ENCODE peak calls at places on chromosomes 6 and 20, in five cellular contexts. V, A, X, Z and L are unnamed samples.

GRCh38 chr6:117601811-117602150 is 530 bp downstream of the GOPC start:
- DNase-seq in V (peak), A (no peak), X (no peak), Z (no peak), L (no peak)

GRCh38 chr6:11744753-11745152 is 33.9 kb downstream of the ADTRP start:
- DNase-seq in V (peak), A (no peak), X (no peak), Z (no peak), L (peak)

GRCh38 chr6:14068133-14068532 is 49.4 kb upstream of the CD83 start:
- DNase-seq in V (peak), A (peak), X (no peak), Z (no peak), L (peak)

GRCh38 chr20:57809661-57810172 is 99.9 kb upstream of the PMEPA1 start:
- DNase-seq in V (no peak), A (no peak), X (no peak), Z (no peak), L (no peak)

GRCh38 chr6:27865952-27866369 is 46.2 kb downstream of the OR2B2 start:
- DNase-seq in V (no peak), A (no peak), X (no peak), Z (peak), L (peak)

GRCh38 chr20:62496525-62497218 is 20.9 kb upstream of the GATA5 start:
- DNase-seq in V (no peak), A (no peak), X (no peak), Z (peak), L (peak)

GRCh38 chr20:57398231-57398821 is 7.1 kb downstream of the RBM38 start:
- DNase-seq in V (no peak), A (no peak), X (no peak), Z (no peak), L (no peak)

GRCh38 chr6:129863664-129864063 is 2.5 kb upstream of the TMEM244 start:
- DNase-seq in V (peak), A (peak), X (no peak), Z (no peak), L (peak)

GRCh38 chr6:3987072-3987471 is 91.9 kb downstream of the FAM217A start:
- DNase-seq in V (peak), A (no peak), X (no peak), Z (peak), L (no peak)

GRCh38 chr6:52497652-52498408 is 77.7 kb downstream of the EFHC1 start:
- DNase-seq in V (peak), A (peak), X (no peak), Z (no peak), L (peak)

GRCh38 chr20:23629017-23629541 is 8.7 kb downstream of the CST3 start:
- DNase-seq in V (peak), A (peak), X (no peak), Z (no peak), L (peak)

GRCh38 chr20:18902181-18902725 is 88.7 kb downstream of the SCP2D1 start:
- DNase-seq in V (peak), A (no peak), X (no peak), Z (no peak), L (no peak)

GRCh38 chr6:101445527-101445926 is 52.0 kb downstream of the GRIK2 start:
- DNase-seq in V (no peak), A (no peak), X (no peak), Z (no peak), L (no peak)

GRCh38 chr6:81242634-81243033 is 509.8 kb downstream of the TENT5A start:
- DNase-seq in V (no peak), A (no peak), X (no peak), Z (no peak), L (no peak)

GRCh38 chr20:22369100-22369499 is 215.3 kb downstream of the FOXA2 start:
- DNase-seq in V (no peak), A (peak), X (no peak), Z (no peak), L (no peak)

GRCh38 chr6:148561629-148562028 is 185.2 kb upstream of the UST start:
- DNase-seq in V (no peak), A (no peak), X (no peak), Z (no peak), L (no peak)

GRCh38 chr6:1027795-1028569 is 283.9 kb upstream of the FOXQ1 start:
- DNase-seq in V (no peak), A (no peak), X (no peak), Z (peak), L (no peak)

GRCh38 chr6:95279641-95280040 is 297.7 kb upstream of the MANEA start:
- DNase-seq in V (no peak), A (no peak), X (no peak), Z (no peak), L (no peak)

GRCh38 chr20:43919686-43920403 is 5.2 kb downstream of the TOX2 start:
- DNase-seq in V (no peak), A (no peak), X (no peak), Z (no peak), L (peak)

GRCh38 chr6:54002118-54002517 is 109.1 kb upstream of the MLIP start:
- DNase-seq in V (no peak), A (no peak), X (no peak), Z (no peak), L (no peak)

GRCh38 chr6:37525460-37526357 is 26.0 kb upstream of the CCDC167 start:
- DNase-seq in V (no peak), A (no peak), X (no peak), Z (peak), L (no peak)

GRCh38 chr6:55969501-55969900 is 94.1 kb upstream of the BMP5 start:
- DNase-seq in V (no peak), A (no peak), X (peak), Z (no peak), L (no peak)

GRCh38 chr6:134911532-134911931 is 38.4 kb downstream of the ALDH8A1 start:
- DNase-seq in V (peak), A (peak), X (no peak), Z (no peak), L (peak)

GRCh38 chr6:42507901-42508300 is 55.9 kb upstream of the UBR2 start:
- DNase-seq in V (peak), A (no peak), X (no peak), Z (no peak), L (no peak)

GRCh38 chr20:57544838-57545564 is 15.9 kb upstream of the PCK1 start:
- DNase-seq in V (no peak), A (no peak), X (no peak), Z (no peak), L (no peak)

GRCh38 chr20:4135385-4136077 is 120.2 kb upstream of the RNF24 start:
- DNase-seq in V (peak), A (peak), X (no peak), Z (peak), L (peak)

GRCh38 chr6:70622426-70622825 is 45.3 kb upstream of the SMAP1 start:
- DNase-seq in V (no peak), A (no peak), X (no peak), Z (no peak), L (peak)

GRCh38 chr20:53157443-53158408 is 185.6 kb downstream of the TSHZ2 start:
- DNase-seq in V (peak), A (peak), X (no peak), Z (peak), L (peak)

GRCh38 chr20:56893206-56893605 is 264.1 kb downstream of the TFAP2C start:
- DNase-seq in V (no peak), A (no peak), X (no peak), Z (peak), L (peak)

GRCh38 chr6:1574895-1575212 is 34.9 kb upstream of the FOXC1 start:
- DNase-seq in V (no peak), A (no peak), X (no peak), Z (no peak), L (no peak)

GRCh38 chr20:10359621-10360040 is 74.4 kb downstream of the MKKS start:
- DNase-seq in V (no peak), A (peak), X (no peak), Z (no peak), L (no peak)